ENCODE peak calls at places on chromosomes 3 and 15, in seven cellular contexts. One of them, this sample, is unnamed.

GRCh38 chr3:64650096-64650622 is 37.6 kb downstream of the ADAMTS9 start:
- DNase-seq in H1: no peak
- DNase-seq in neuronal stem cell: no peak
- DNase-seq in H9: no peak
- DNase-seq in mesenchymal stem cell: no peak
- DNase-seq in mesendoderm: peak
- DNase-seq in trophoblast cell: no peak
- DNase-seq in this sample: no peak

GRCh38 chr3:12445523-12446240 is 38.6 kb upstream of the TSEN2 start:
- DNase-seq in H1: no peak
- DNase-seq in neuronal stem cell: no peak
- DNase-seq in H9: no peak
- DNase-seq in mesenchymal stem cell: no peak
- DNase-seq in mesendoderm: no peak
- DNase-seq in trophoblast cell: no peak
- DNase-seq in this sample: no peak

GRCh38 chr3:190697901-190698300 is 164.6 kb downstream of the GMNC start:
- DNase-seq in H1: no peak
- DNase-seq in neuronal stem cell: no peak
- DNase-seq in H9: no peak
- DNase-seq in mesenchymal stem cell: peak
- DNase-seq in mesendoderm: no peak
- DNase-seq in trophoblast cell: no peak
- DNase-seq in this sample: peak

GRCh38 chr15:72491768-72492167 is 17.6 kb downstream of the ARIH1 start:
- DNase-seq in H1: no peak
- DNase-seq in neuronal stem cell: no peak
- DNase-seq in H9: no peak
- DNase-seq in mesenchymal stem cell: peak
- DNase-seq in mesendoderm: peak
- DNase-seq in trophoblast cell: no peak
- DNase-seq in this sample: peak

GRCh38 chr3:73602171-73602570 is 22.6 kb downstream of the PDZRN3 start:
- DNase-seq in H1: no peak
- DNase-seq in neuronal stem cell: no peak
- DNase-seq in H9: no peak
- DNase-seq in mesenchymal stem cell: peak
- DNase-seq in mesendoderm: peak
- DNase-seq in trophoblast cell: no peak
- DNase-seq in this sample: peak

GRCh38 chr3:183381179-183381578 is 47.2 kb downstream of the MCF2L2 start:
- DNase-seq in H1: no peak
- DNase-seq in neuronal stem cell: no peak
- DNase-seq in H9: no peak
- DNase-seq in mesenchymal stem cell: peak
- DNase-seq in mesendoderm: no peak
- DNase-seq in trophoblast cell: peak
- DNase-seq in this sample: peak

GRCh38 chr3:126523745-126524428 is at the start of gene CHST13:
- DNase-seq in H1: no peak
- DNase-seq in neuronal stem cell: peak
- DNase-seq in H9: peak
- DNase-seq in mesenchymal stem cell: peak
- DNase-seq in mesendoderm: peak
- DNase-seq in trophoblast cell: no peak
- DNase-seq in this sample: peak

GRCh38 chr3:106827515-106828213 is 549.6 kb upstream of the CCDC54 start:
- DNase-seq in H1: no peak
- DNase-seq in neuronal stem cell: no peak
- DNase-seq in H9: no peak
- DNase-seq in mesenchymal stem cell: peak
- DNase-seq in mesendoderm: peak
- DNase-seq in trophoblast cell: peak
- DNase-seq in this sample: peak

GRCh38 chr3:127679534-127680145 is 6.9 kb downstream of the ABTB1 start:
- DNase-seq in H1: no peak
- DNase-seq in neuronal stem cell: no peak
- DNase-seq in H9: peak
- DNase-seq in mesenchymal stem cell: no peak
- DNase-seq in mesendoderm: no peak
- DNase-seq in trophoblast cell: no peak
- DNase-seq in this sample: no peak

GRCh38 chr15:71332605-71333004 is 217.3 kb downstream of the THSD4 start:
- DNase-seq in H1: no peak
- DNase-seq in neuronal stem cell: no peak
- DNase-seq in H9: no peak
- DNase-seq in mesenchymal stem cell: peak
- DNase-seq in mesendoderm: no peak
- DNase-seq in trophoblast cell: peak
- DNase-seq in this sample: peak

GRCh38 chr3:195081242-195081963 is 189.6 kb downstream of the XXYLT1 start:
- DNase-seq in H1: no peak
- DNase-seq in neuronal stem cell: no peak
- DNase-seq in H9: no peak
- DNase-seq in mesenchymal stem cell: peak
- DNase-seq in mesendoderm: no peak
- DNase-seq in trophoblast cell: no peak
- DNase-seq in this sample: peak

GRCh38 chr15:44813231-44813630 is 76.9 kb downstream of the TRIM69 start:
- DNase-seq in H1: no peak
- DNase-seq in neuronal stem cell: no peak
- DNase-seq in H9: no peak
- DNase-seq in mesenchymal stem cell: no peak
- DNase-seq in mesendoderm: no peak
- DNase-seq in trophoblast cell: no peak
- DNase-seq in this sample: no peak

GRCh38 chr15:89433686-89434085 is 62.7 kb downstream of the RHCG start:
- DNase-seq in H1: no peak
- DNase-seq in neuronal stem cell: no peak
- DNase-seq in H9: no peak
- DNase-seq in mesenchymal stem cell: no peak
- DNase-seq in mesendoderm: no peak
- DNase-seq in trophoblast cell: no peak
- DNase-seq in this sample: no peak

GRCh38 chr3:38544926-38545325 is 48.8 kb downstream of the EXOG start:
- DNase-seq in H1: no peak
- DNase-seq in neuronal stem cell: no peak
- DNase-seq in H9: no peak
- DNase-seq in mesenchymal stem cell: no peak
- DNase-seq in mesendoderm: no peak
- DNase-seq in trophoblast cell: no peak
- DNase-seq in this sample: no peak

GRCh38 chr3:8981296-8981695 is 18.0 kb upstream of the RAD18 start:
- DNase-seq in H1: no peak
- DNase-seq in neuronal stem cell: no peak
- DNase-seq in H9: no peak
- DNase-seq in mesenchymal stem cell: no peak
- DNase-seq in mesendoderm: no peak
- DNase-seq in trophoblast cell: no peak
- DNase-seq in this sample: no peak

GRCh38 chr3:134351421-134351820 is 22.8 kb downstream of the AMOTL2 start:
- DNase-seq in H1: no peak
- DNase-seq in neuronal stem cell: no peak
- DNase-seq in H9: no peak
- DNase-seq in mesenchymal stem cell: no peak
- DNase-seq in mesendoderm: peak
- DNase-seq in trophoblast cell: no peak
- DNase-seq in this sample: no peak
- H2BK5ac ChIP-seq in H1: no peak
- H2BK5ac ChIP-seq in neuronal stem cell: no peak
- H2BK5ac ChIP-seq in H9: no peak
- H2BK5ac ChIP-seq in mesenchymal stem cell: no peak
- H2BK5ac ChIP-seq in mesendoderm: no peak
- H2BK5ac ChIP-seq in trophoblast cell: peak
- H2BK5ac ChIP-seq in this sample: peak

GRCh38 chr3:156816091-156816793 is 9.9 kb upstream of the LEKR1 start:
- DNase-seq in H1: no peak
- DNase-seq in neuronal stem cell: peak
- DNase-seq in H9: peak
- DNase-seq in mesenchymal stem cell: peak
- DNase-seq in mesendoderm: no peak
- DNase-seq in trophoblast cell: peak
- DNase-seq in this sample: peak
- H2BK5ac ChIP-seq in H1: no peak
- H2BK5ac ChIP-seq in neuronal stem cell: no peak
- H2BK5ac ChIP-seq in H9: no peak
- H2BK5ac ChIP-seq in mesenchymal stem cell: peak
- H2BK5ac ChIP-seq in mesendoderm: no peak
- H2BK5ac ChIP-seq in trophoblast cell: peak
- H2BK5ac ChIP-seq in this sample: peak

DNA sequence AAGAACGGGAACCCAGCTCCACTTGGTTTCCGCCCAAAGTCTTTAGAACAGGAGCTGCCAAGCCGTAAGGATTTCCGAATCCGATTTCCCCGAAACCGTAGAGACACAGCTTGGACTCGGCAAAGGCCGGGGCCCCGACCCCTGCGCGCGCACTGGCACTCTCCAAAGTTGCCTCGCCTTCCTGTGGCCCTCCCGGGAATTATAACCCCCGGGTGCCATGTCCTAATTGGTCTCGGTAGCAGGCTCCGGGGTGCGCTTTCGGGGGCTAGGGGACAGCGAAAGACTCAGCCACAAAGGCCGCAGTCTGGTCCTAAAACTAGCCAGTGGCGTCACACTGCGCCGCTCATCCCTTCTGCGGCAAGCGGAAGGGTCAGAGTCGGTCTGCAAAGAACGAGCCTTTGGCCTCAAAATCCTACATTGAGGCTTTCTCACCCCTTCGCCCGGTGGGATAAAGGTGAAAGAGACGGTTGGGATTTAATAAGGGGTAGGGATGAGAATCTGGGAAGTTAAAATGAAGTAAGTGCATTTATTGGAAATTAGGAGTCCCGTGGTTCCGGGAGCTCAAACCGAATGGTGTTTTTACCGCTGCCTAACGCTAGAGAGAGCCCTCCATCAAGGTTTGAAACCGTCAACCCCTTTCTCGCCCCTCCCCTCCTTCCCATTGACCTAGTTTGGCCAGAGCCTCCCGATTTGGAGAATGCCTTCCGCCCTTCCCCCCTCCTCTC is 6.7 kb downstream of the BCL6 start:
- DNase-seq in H1: peak
- DNase-seq in neuronal stem cell: peak
- DNase-seq in H9: peak
- DNase-seq in mesenchymal stem cell: peak
- DNase-seq in mesendoderm: peak
- DNase-seq in trophoblast cell: peak
- DNase-seq in this sample: peak
- H2BK5ac ChIP-seq in H1: peak
- H2BK5ac ChIP-seq in neuronal stem cell: no peak
- H2BK5ac ChIP-seq in H9: no peak
- H2BK5ac ChIP-seq in mesenchymal stem cell: peak
- H2BK5ac ChIP-seq in mesendoderm: peak
- H2BK5ac ChIP-seq in trophoblast cell: peak
- H2BK5ac ChIP-seq in this sample: peak

GRCh38 chr3:112744825-112745566 is 101.7 kb downstream of the CD200R1L start:
- DNase-seq in H1: no peak
- DNase-seq in neuronal stem cell: no peak
- DNase-seq in H9: no peak
- DNase-seq in mesenchymal stem cell: no peak
- DNase-seq in mesendoderm: no peak
- DNase-seq in trophoblast cell: no peak
- DNase-seq in this sample: peak

GRCh38 chr3:112742934-112743333 is 102.0 kb upstream of the CCDC80 start:
- DNase-seq in H1: no peak
- DNase-seq in neuronal stem cell: no peak
- DNase-seq in H9: no peak
- DNase-seq in mesenchymal stem cell: no peak
- DNase-seq in mesendoderm: no peak
- DNase-seq in trophoblast cell: no peak
- DNase-seq in this sample: no peak

GRCh38 chr3:112741956-112742355 is 101.0 kb upstream of the CCDC80 start:
- DNase-seq in H1: no peak
- DNase-seq in neuronal stem cell: no peak
- DNase-seq in H9: no peak
- DNase-seq in mesenchymal stem cell: no peak
- DNase-seq in mesendoderm: no peak
- DNase-seq in trophoblast cell: no peak
- DNase-seq in this sample: no peak

GRCh38 chr3:112745567-112746248 is 101.0 kb downstream of the CD200R1L start:
- DNase-seq in H1: no peak
- DNase-seq in neuronal stem cell: no peak
- DNase-seq in H9: no peak
- DNase-seq in mesenchymal stem cell: no peak
- DNase-seq in mesendoderm: no peak
- DNase-seq in trophoblast cell: peak
- DNase-seq in this sample: peak

GRCh38 chr3:112744068-112744467 is 102.6 kb downstream of the CD200R1L start:
- DNase-seq in H1: no peak
- DNase-seq in neuronal stem cell: no peak
- DNase-seq in H9: no peak
- DNase-seq in mesenchymal stem cell: no peak
- DNase-seq in mesendoderm: no peak
- DNase-seq in trophoblast cell: no peak
- DNase-seq in this sample: no peak
- H2BK5ac ChIP-seq in H1: no peak
- H2BK5ac ChIP-seq in neuronal stem cell: no peak
- H2BK5ac ChIP-seq in H9: no peak
- H2BK5ac ChIP-seq in mesenchymal stem cell: no peak
- H2BK5ac ChIP-seq in mesendoderm: no peak
- H2BK5ac ChIP-seq in trophoblast cell: no peak
- H2BK5ac ChIP-seq in this sample: no peak

DNA sequence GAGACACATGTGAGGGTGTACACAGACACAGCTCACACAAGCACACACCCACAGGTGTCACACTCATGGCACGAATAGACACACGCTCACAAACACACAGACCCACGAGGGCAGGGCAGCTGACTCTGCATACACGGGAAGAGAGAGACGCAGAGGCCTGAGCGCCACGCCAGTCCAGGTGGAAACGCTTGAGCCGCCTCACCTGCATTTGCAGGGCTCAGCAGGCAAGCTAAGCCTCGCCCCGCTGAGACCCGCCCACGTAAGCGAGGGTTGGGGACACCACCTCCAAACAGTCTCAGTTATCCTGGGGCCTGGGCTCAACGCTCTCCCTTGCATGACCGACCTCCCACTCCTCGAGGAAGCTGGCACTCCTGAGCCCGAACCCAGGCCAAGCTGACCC is 73.2 kb downstream of the TLE3 start:
- DNase-seq in H1: no peak
- DNase-seq in neuronal stem cell: no peak
- DNase-seq in H9: no peak
- DNase-seq in mesenchymal stem cell: no peak
- DNase-seq in mesendoderm: no peak
- DNase-seq in trophoblast cell: no peak
- DNase-seq in this sample: no peak
- H2BK5ac ChIP-seq in H1: peak
- H2BK5ac ChIP-seq in neuronal stem cell: no peak
- H2BK5ac ChIP-seq in H9: no peak
- H2BK5ac ChIP-seq in mesenchymal stem cell: no peak
- H2BK5ac ChIP-seq in mesendoderm: no peak
- H2BK5ac ChIP-seq in trophoblast cell: no peak
- H2BK5ac ChIP-seq in this sample: no peak